ENCODE peak calls at places on chromosomes 3 and 15, in eight cellular contexts. V is CD4-positive, alpha-beta T cell; F is tibial nerve; M is iPS DF 6.9; W is psoas muscle; T is IMR-90; H is right atrium auricular region; A is left ventricle myocardium inferior. J is an unnamed sample.

GRCh38 chr3:151085889-151086483 is 522 bp downstream of the MED12L start:
- DNase-seq in W (peak), V (no peak), F (no peak), A (no peak), M (no peak), H (no peak), T (no peak), J (no peak)

GRCh38 chr3:172156309-172156998 is 117.1 kb downstream of the FNDC3B start:
- DNase-seq in V (no peak), M (no peak), W (peak), A (no peak), H (no peak), T (no peak), F (no peak), J (no peak)

GRCh38 chr3:116150655-116151054 is 294.6 kb downstream of the LSAMP start:
- DNase-seq in W (no peak), M (no peak), T (no peak), A (no peak), V (no peak), F (no peak), H (no peak), J (no peak)

GRCh38 chr15:42146551-42147430 is 9.6 kb downstream of the PLA2G4F start:
- DNase-seq in M (no peak), W (no peak), H (no peak), V (no peak), T (no peak), A (no peak), F (no peak), J (no peak)

GRCh38 chr3:129513705-129514104 is 14.7 kb upstream of the RHO start:
- DNase-seq in H (no peak), F (no peak), W (no peak), M (no peak), V (no peak), T (no peak), A (no peak), J (no peak)

GRCh38 chr3:14514323-14514720 is 25.8 kb downstream of the GRIP2 start:
- DNase-seq in W (no peak), V (no peak), T (no peak), H (no peak), A (no peak), M (no peak), F (no peak), J (no peak)

GRCh38 chr3:49346797-49347251 is 7.0 kb upstream of the USP4 start:
- DNase-seq in T (peak), M (no peak), V (no peak), W (no peak), F (no peak), H (no peak), A (no peak), J (no peak)

GRCh38 chr3:158773166-158773565 is 28.7 kb upstream of the MFSD1 start:
- DNase-seq in T (no peak), A (no peak), W (no peak), V (no peak), M (no peak), H (no peak), F (no peak), J (no peak)

GRCh38 chr15:31977812-31978662 is 52.3 kb upstream of the CHRNA7 start:
- DNase-seq in M (peak), T (peak), V (peak), F (peak), H (no peak), A (peak), W (no peak), J (peak)

GRCh38 chr15:73691398-73691797 is 7.2 kb downstream of the CD276 start:
- DNase-seq in A (peak), F (peak), H (peak), M (no peak), W (peak), V (no peak), T (peak), J (no peak)

GRCh38 chr3:55664387-55664786 is 177.3 kb upstream of the WNT5A start:
- DNase-seq in H (no peak), T (no peak), F (no peak), V (no peak), W (no peak), M (no peak), A (no peak), J (no peak)
- H3K27ac ChIP-seq in H (no peak), T (no peak), F (no peak), V (no peak), W (no peak), M (no peak), A (no peak), J (no peak)

GRCh38 chr3:165603196-165603595 is 234.0 kb downstream of the BCHE start:
- DNase-seq in A (no peak), F (no peak), T (no peak), H (no peak), V (no peak), M (no peak), W (no peak), J (no peak)
- H3K27ac ChIP-seq in A (no peak), F (no peak), T (no peak), H (no peak), V (no peak), M (no peak), W (no peak), J (no peak)

DNA sequence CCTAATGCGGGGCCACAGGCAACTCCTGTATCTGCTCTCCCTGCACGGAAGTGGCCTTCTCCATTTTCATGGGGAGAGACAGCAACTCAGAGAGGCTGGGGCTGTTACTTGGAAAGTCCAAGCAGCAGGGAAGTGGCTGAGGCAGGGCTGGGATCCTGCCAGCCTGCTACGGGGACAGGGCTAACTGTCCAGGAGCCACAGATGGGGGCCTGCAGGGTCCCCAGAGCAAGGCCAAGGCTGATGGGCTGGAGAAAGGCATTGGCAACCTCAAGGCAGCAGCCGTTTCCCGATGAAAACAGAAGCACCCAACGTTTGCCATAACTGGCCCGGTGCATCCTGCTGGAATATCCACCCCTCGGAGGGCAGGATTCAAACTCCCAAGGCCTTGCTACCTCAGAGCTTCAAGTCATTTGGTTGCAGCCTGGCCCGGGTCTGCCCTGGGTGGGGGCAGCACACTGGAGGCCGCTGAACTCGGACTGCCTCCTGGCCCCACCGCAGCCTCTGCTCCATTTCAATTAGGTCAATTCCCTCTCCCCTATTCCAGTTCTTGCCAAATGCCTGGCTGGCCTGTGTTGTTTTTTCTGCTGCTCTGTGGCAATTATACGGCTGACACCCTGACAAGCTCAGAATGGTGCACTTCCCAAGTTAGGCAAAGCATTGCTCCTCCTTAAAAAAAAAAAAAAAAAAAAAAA is 143.5 kb downstream of the NUP210 start:
- DNase-seq in W (no peak), F (no peak), M (no peak), A (peak), H (peak), V (no peak), T (no peak), J (no peak)
- H3K27ac ChIP-seq in W (no peak), F (no peak), M (no peak), A (peak), H (peak), V (no peak), T (no peak), J (no peak)

DNA sequence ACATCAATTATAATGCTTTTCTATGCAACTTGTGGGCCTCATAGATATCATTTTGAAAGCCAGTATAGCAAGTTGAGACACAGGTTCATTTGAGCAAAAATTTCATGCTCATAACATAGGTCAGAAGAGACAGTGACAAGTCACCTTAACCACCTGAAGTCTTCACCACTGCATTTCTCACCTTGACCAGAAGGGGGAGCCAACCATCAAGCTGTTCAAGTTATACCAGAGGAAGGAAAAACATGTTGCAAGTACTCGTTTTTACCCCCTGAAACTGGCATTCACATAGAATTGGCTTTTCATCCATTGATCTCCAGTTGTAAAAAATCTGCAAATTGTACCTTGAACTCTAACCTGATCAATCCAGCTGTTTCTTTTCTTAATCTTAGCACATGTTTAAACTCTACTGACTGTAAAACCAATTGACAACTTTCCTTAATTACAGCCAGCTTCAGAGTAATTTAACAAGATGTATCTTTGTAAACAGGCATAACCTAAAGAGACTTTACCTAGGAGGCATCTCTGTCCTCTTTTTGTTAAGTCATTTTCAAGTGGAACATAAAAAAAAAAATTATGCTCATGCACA is 1.4 kb downstream of the LMOD3 start:
- DNase-seq in T (peak), M (peak), V (peak), F (peak), H (peak), A (no peak), W (peak), J (peak)
- H3K27ac ChIP-seq in T (no peak), M (no peak), V (no peak), F (no peak), H (peak), A (peak), W (peak), J (no peak)